ENCODE peak calls at places on chromosomes 3 and 15, in ten cellular contexts. One of them, this sample, is unnamed.

GRCh38 chr3:52874160-52874701 is 23.1 kb downstream of the STIMATE start:
- DNase-seq in MG63: no peak
- DNase-seq in T1000: no peak
- DNase-seq in hypothalamus: no peak
- DNase-seq in B cell: no peak
- DNase-seq in OCI-M1: peak
- DNase-seq in stimulated activated CD8-positive, alpha-beta memory T cell treated with anti-CD3 and anti-CD28 coated beads, Interleukin-7, amount 100 ng/mL, for 1 hour: no peak
- DNase-seq in T-helper 2 cell: no peak
- DNase-seq in ELR: no peak
- DNase-seq in nephron progenitor cell: no peak
- DNase-seq in this sample: no peak

GRCh38 chr3:174363256-174363655 is 495.9 kb upstream of the NAALADL2 start:
- DNase-seq in MG63: no peak
- DNase-seq in T1000: no peak
- DNase-seq in hypothalamus: no peak
- DNase-seq in B cell: no peak
- DNase-seq in OCI-M1: no peak
- DNase-seq in stimulated activated CD8-positive, alpha-beta memory T cell treated with anti-CD3 and anti-CD28 coated beads, Interleukin-7, amount 100 ng/mL, for 1 hour: no peak
- DNase-seq in T-helper 2 cell: no peak
- DNase-seq in ELR: no peak
- DNase-seq in nephron progenitor cell: no peak
- DNase-seq in this sample: no peak

GRCh38 chr3:150078983-150079739 is 108.5 kb upstream of the PFN2 start:
- DNase-seq in MG63: peak
- DNase-seq in T1000: peak
- DNase-seq in hypothalamus: no peak
- DNase-seq in B cell: no peak
- DNase-seq in OCI-M1: no peak
- DNase-seq in stimulated activated CD8-positive, alpha-beta memory T cell treated with anti-CD3 and anti-CD28 coated beads, Interleukin-7, amount 100 ng/mL, for 1 hour: no peak
- DNase-seq in T-helper 2 cell: no peak
- DNase-seq in ELR: peak
- DNase-seq in nephron progenitor cell: peak
- DNase-seq in this sample: peak

GRCh38 chr15:44729394-44729913 is 6.9 kb upstream of the TRIM69 start:
- DNase-seq in MG63: no peak
- DNase-seq in T1000: peak
- DNase-seq in hypothalamus: no peak
- DNase-seq in B cell: peak
- DNase-seq in OCI-M1: peak
- DNase-seq in stimulated activated CD8-positive, alpha-beta memory T cell treated with anti-CD3 and anti-CD28 coated beads, Interleukin-7, amount 100 ng/mL, for 1 hour: no peak
- DNase-seq in T-helper 2 cell: no peak
- DNase-seq in ELR: peak
- DNase-seq in nephron progenitor cell: peak
- DNase-seq in this sample: peak

GRCh38 chr3:177551431-177551836 is 354.2 kb upstream of the TBL1XR1 start:
- DNase-seq in MG63: no peak
- DNase-seq in T1000: no peak
- DNase-seq in hypothalamus: no peak
- DNase-seq in B cell: no peak
- DNase-seq in OCI-M1: no peak
- DNase-seq in stimulated activated CD8-positive, alpha-beta memory T cell treated with anti-CD3 and anti-CD28 coated beads, Interleukin-7, amount 100 ng/mL, for 1 hour: no peak
- DNase-seq in T-helper 2 cell: no peak
- DNase-seq in ELR: no peak
- DNase-seq in nephron progenitor cell: no peak
- DNase-seq in this sample: no peak

GRCh38 chr15:66720206-66721010 is 18.4 kb downstream of the SMAD6 start:
- DNase-seq in MG63: peak
- DNase-seq in T1000: peak
- DNase-seq in hypothalamus: no peak
- DNase-seq in B cell: no peak
- DNase-seq in OCI-M1: peak
- DNase-seq in stimulated activated CD8-positive, alpha-beta memory T cell treated with anti-CD3 and anti-CD28 coated beads, Interleukin-7, amount 100 ng/mL, for 1 hour: no peak
- DNase-seq in T-helper 2 cell: no peak
- DNase-seq in ELR: peak
- DNase-seq in nephron progenitor cell: no peak
- DNase-seq in this sample: peak

GRCh38 chr3:126245811-126246727 is 65.7 kb upstream of the ALDH1L1 start:
- DNase-seq in MG63: no peak
- DNase-seq in T1000: no peak
- DNase-seq in hypothalamus: peak
- DNase-seq in B cell: no peak
- DNase-seq in OCI-M1: peak
- DNase-seq in stimulated activated CD8-positive, alpha-beta memory T cell treated with anti-CD3 and anti-CD28 coated beads, Interleukin-7, amount 100 ng/mL, for 1 hour: no peak
- DNase-seq in T-helper 2 cell: no peak
- DNase-seq in ELR: peak
- DNase-seq in nephron progenitor cell: peak
- DNase-seq in this sample: peak

GRCh38 chr15:98513428-98513991 is 134.8 kb upstream of the IGF1R start:
- DNase-seq in MG63: no peak
- DNase-seq in T1000: no peak
- DNase-seq in hypothalamus: no peak
- DNase-seq in B cell: no peak
- DNase-seq in OCI-M1: no peak
- DNase-seq in stimulated activated CD8-positive, alpha-beta memory T cell treated with anti-CD3 and anti-CD28 coated beads, Interleukin-7, amount 100 ng/mL, for 1 hour: no peak
- DNase-seq in T-helper 2 cell: no peak
- DNase-seq in ELR: no peak
- DNase-seq in nephron progenitor cell: no peak
- DNase-seq in this sample: no peak

GRCh38 chr3:53175613-53176537 is 14.9 kb downstream of the PRKCD start:
- DNase-seq in MG63: no peak
- DNase-seq in T1000: no peak
- DNase-seq in hypothalamus: no peak
- DNase-seq in B cell: no peak
- DNase-seq in OCI-M1: no peak
- DNase-seq in stimulated activated CD8-positive, alpha-beta memory T cell treated with anti-CD3 and anti-CD28 coated beads, Interleukin-7, amount 100 ng/mL, for 1 hour: no peak
- DNase-seq in T-helper 2 cell: no peak
- DNase-seq in ELR: no peak
- DNase-seq in nephron progenitor cell: no peak
- DNase-seq in this sample: no peak